ENCODE peak calls at places on chromosome 21, in five cellular contexts. One of them, this sample, is unnamed.
A peak's percentile ranks its signal among the peaks of the same experiment; 100 is the strongest.

GRCh38 chr21:45064091-45064490 is 10.3 kb upstream of the ADARB1 start:
- DNase-seq in IMR-90: no peak
- DNase-seq in H1: no peak
- DNase-seq in trophoblast cell: no peak
- DNase-seq in mesenchymal stem cell: no peak
- DNase-seq in this sample: no peak

GRCh38 chr21:31294691-31295090 is 49.4 kb downstream of the TIAM1 start:
- DNase-seq in IMR-90: no peak
- DNase-seq in H1: no peak
- DNase-seq in trophoblast cell: no peak
- DNase-seq in mesenchymal stem cell: no peak
- DNase-seq in this sample: no peak

GRCh38 chr21:22827422-22827821 is 1829.2 kb downstream of the NCAM2 start:
- DNase-seq in IMR-90: no peak
- DNase-seq in H1: no peak
- DNase-seq in trophoblast cell: no peak
- DNase-seq in mesenchymal stem cell: no peak
- DNase-seq in this sample: no peak

GRCh38 chr21:28972398-28972797 is 20.3 kb downstream of the LTN1 start:
- DNase-seq in IMR-90: no peak
- DNase-seq in H1: no peak
- DNase-seq in trophoblast cell: no peak
- DNase-seq in mesenchymal stem cell: no peak
- DNase-seq in this sample: no peak

GRCh38 chr21:36134820-36135390 is at the start of gene CBR3:
- DNase-seq in IMR-90: peak; percentile 41
- DNase-seq in H1: no peak
- DNase-seq in trophoblast cell: no peak
- DNase-seq in mesenchymal stem cell: peak; percentile 61
- DNase-seq in this sample: no peak

GRCh38 chr21:41377715-41378114 is 15.9 kb downstream of the MX2 start:
- DNase-seq in IMR-90: no peak
- DNase-seq in H1: no peak
- DNase-seq in trophoblast cell: no peak
- DNase-seq in mesenchymal stem cell: no peak
- DNase-seq in this sample: no peak

GRCh38 chr21:10273196-10273595 is 248.2 kb upstream of the TPTE start:
- DNase-seq in IMR-90: no peak
- DNase-seq in H1: no peak
- DNase-seq in trophoblast cell: no peak
- DNase-seq in mesenchymal stem cell: no peak
- DNase-seq in this sample: no peak

GRCh38 chr21:45590726-45591618 is 48.7 kb upstream of the SLC19A1 start:
- DNase-seq in IMR-90: no peak
- DNase-seq in H1: no peak
- DNase-seq in trophoblast cell: peak; percentile 37
- DNase-seq in mesenchymal stem cell: peak; percentile 12
- DNase-seq in this sample: no peak

GRCh38 chr21:34536820-34537219 is 24.8 kb upstream of the KCNE1 start:
- DNase-seq in IMR-90: peak; percentile 59
- DNase-seq in H1: no peak
- DNase-seq in trophoblast cell: peak; percentile 86
- DNase-seq in mesenchymal stem cell: peak; percentile 77
- DNase-seq in this sample: no peak

GRCh38 chr21:44750675-44751025 is 39.3 kb upstream of the TSPEAR start:
- DNase-seq in IMR-90: no peak
- DNase-seq in H1: no peak
- DNase-seq in trophoblast cell: no peak
- DNase-seq in mesenchymal stem cell: no peak
- DNase-seq in this sample: no peak

GRCh38 chr21:45392206-45392971 is 12.6 kb upstream of the COL18A1 start:
- DNase-seq in IMR-90: no peak
- DNase-seq in H1: no peak
- DNase-seq in trophoblast cell: no peak
- DNase-seq in mesenchymal stem cell: no peak
- DNase-seq in this sample: no peak

GRCh38 chr21:31098576-31099005 is 60.3 kb upstream of the KRTAP19-8 start:
- DNase-seq in IMR-90: peak; percentile 48
- DNase-seq in H1: peak; percentile 91
- DNase-seq in trophoblast cell: peak; percentile 88
- DNase-seq in mesenchymal stem cell: peak; percentile 65
- DNase-seq in this sample: peak; percentile 51

GRCh38 chr21:16976132-16976666 is 536.6 kb upstream of the CXADR start:
- DNase-seq in IMR-90: no peak
- DNase-seq in H1: no peak
- DNase-seq in trophoblast cell: no peak
- DNase-seq in mesenchymal stem cell: peak; percentile 16
- DNase-seq in this sample: no peak

GRCh38 chr21:10425856-10426255 is 95.5 kb upstream of the TPTE start:
- DNase-seq in IMR-90: no peak
- DNase-seq in H1: no peak
- DNase-seq in trophoblast cell: no peak
- DNase-seq in mesenchymal stem cell: no peak
- DNase-seq in this sample: no peak

GRCh38 chr21:46066843-46067331 is 31.0 kb upstream of the COL6A2 start:
- DNase-seq in IMR-90: peak; percentile 56
- DNase-seq in H1: no peak
- DNase-seq in trophoblast cell: peak; percentile 60
- DNase-seq in mesenchymal stem cell: no peak
- DNase-seq in this sample: no peak

GRCh38 chr21:44370771-44371410 is 17.5 kb downstream of the TRPM2 start:
- DNase-seq in IMR-90: no peak
- DNase-seq in H1: no peak
- DNase-seq in trophoblast cell: no peak
- DNase-seq in mesenchymal stem cell: no peak
- DNase-seq in this sample: no peak

GRCh38 chr21:36247316-36247715 is 72.7 kb upstream of the MORC3 start:
- DNase-seq in IMR-90: peak; percentile 78
- DNase-seq in H1: no peak
- DNase-seq in trophoblast cell: no peak
- DNase-seq in mesenchymal stem cell: peak; percentile 26
- DNase-seq in this sample: no peak

GRCh38 chr21:29342394-29342957 is 43.8 kb downstream of the BACH1 start:
- DNase-seq in IMR-90: peak; percentile 99
- DNase-seq in H1: no peak
- DNase-seq in trophoblast cell: peak; percentile 45
- DNase-seq in mesenchymal stem cell: peak; percentile 84
- DNase-seq in this sample: no peak

GRCh38 chr21:36185498-36185897 is 28.9 kb downstream of the DOP1B start:
- DNase-seq in IMR-90: no peak
- DNase-seq in H1: no peak
- DNase-seq in trophoblast cell: no peak
- DNase-seq in mesenchymal stem cell: no peak
- DNase-seq in this sample: no peak

GRCh38 chr21:45552696-45553391 is 10.6 kb upstream of the SLC19A1 start:
- DNase-seq in IMR-90: no peak
- DNase-seq in H1: no peak
- DNase-seq in trophoblast cell: no peak
- DNase-seq in mesenchymal stem cell: no peak
- DNase-seq in this sample: no peak

GRCh38 chr21:35586305-35586704 is 474.0 kb downstream of the SETD4 start:
- DNase-seq in IMR-90: no peak
- DNase-seq in H1: no peak
- DNase-seq in trophoblast cell: no peak
- DNase-seq in mesenchymal stem cell: no peak
- DNase-seq in this sample: no peak

GRCh38 chr21:38798481-38798882 is 7.2 kb upstream of the ETS2 start:
- DNase-seq in IMR-90: no peak
- DNase-seq in H1: no peak
- DNase-seq in trophoblast cell: peak; percentile 96
- DNase-seq in mesenchymal stem cell: peak; percentile 44
- DNase-seq in this sample: no peak

GRCh38 chr21:35838350-35838749 is 222.0 kb downstream of the SETD4 start:
- DNase-seq in IMR-90: no peak
- DNase-seq in H1: no peak
- DNase-seq in trophoblast cell: no peak
- DNase-seq in mesenchymal stem cell: no peak
- DNase-seq in this sample: no peak

GRCh38 chr21:45029968-45030636 is 44.3 kb upstream of the ADARB1 start:
- DNase-seq in IMR-90: no peak
- DNase-seq in H1: peak; percentile 71
- DNase-seq in trophoblast cell: no peak
- DNase-seq in mesenchymal stem cell: no peak
- DNase-seq in this sample: peak; percentile 74

GRCh38 chr21:40967771-40968170 is 120.8 kb upstream of the DSCAM start:
- DNase-seq in IMR-90: no peak
- DNase-seq in H1: no peak
- DNase-seq in trophoblast cell: no peak
- DNase-seq in mesenchymal stem cell: no peak
- DNase-seq in this sample: no peak

GRCh38 chr21:34938079-34938764 is 110.9 kb downstream of the RUNX1 start:
- DNase-seq in IMR-90: peak; percentile 45
- DNase-seq in H1: no peak
- DNase-seq in trophoblast cell: peak; percentile 60
- DNase-seq in mesenchymal stem cell: peak; percentile 26
- DNase-seq in this sample: no peak

GRCh38 chr21:30268608-30269197 is 14.0 kb downstream of the KRTAP24-1 start:
- DNase-seq in IMR-90: no peak
- DNase-seq in H1: peak; percentile 48
- DNase-seq in trophoblast cell: peak; percentile 54
- DNase-seq in mesenchymal stem cell: no peak
- DNase-seq in this sample: no peak

DNA sequence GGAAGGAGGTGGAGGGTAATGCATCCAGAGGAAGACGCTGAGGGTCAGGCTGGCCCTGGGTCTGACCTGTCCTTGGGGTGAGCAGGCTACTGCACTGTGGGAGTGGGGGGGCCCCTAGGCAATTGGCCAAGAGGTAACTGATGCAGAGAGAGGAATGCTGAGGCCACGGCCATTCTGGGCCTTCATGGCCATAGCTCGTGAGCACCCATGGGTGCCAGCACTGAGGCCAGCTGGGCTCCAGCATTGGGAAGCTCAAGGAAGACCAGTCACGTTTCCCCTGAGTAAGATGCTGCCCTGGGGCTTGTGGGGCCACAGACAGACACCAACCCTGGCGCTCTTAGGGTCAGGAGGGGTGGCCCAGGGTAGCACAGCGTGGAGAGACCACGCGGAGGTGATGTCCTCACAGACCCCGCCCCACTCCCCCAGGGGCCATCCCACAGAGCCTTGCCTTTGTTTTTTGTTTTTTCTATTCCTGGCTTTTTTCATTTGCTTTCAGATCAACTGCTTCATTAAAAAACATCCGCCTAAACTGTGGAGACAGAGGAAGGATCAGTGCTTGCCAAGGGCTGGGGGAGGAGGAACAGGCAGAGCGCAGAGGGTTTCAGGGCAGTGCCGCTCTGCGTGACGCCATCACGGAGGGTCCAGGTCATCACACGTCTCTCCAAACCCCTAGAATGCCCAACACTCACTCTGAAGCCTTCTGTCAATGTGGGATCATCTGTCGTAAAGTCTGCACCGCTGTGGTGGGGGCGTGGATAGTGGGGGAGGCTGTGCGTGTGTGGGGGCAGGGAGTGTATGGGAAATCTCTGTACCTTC is 61.1 kb downstream of the SIK1 start:
- DNase-seq in IMR-90: no peak
- DNase-seq in H1: no peak
- DNase-seq in trophoblast cell: no peak
- DNase-seq in mesenchymal stem cell: no peak
- DNase-seq in this sample: no peak
- H3K4me3 ChIP-seq in IMR-90: no peak overlapping the region
- H3K4me3 ChIP-seq in H1: no peak overlapping the region
- H3K4me3 ChIP-seq in trophoblast cell: no peak overlapping the region
- H3K4me3 ChIP-seq in mesenchymal stem cell: no peak overlapping the region
- H3K4me3 ChIP-seq in this sample: no peak overlapping the region

GRCh38 chr21:42892582-42892930 is 553 bp upstream of the NDUFV3 start:
- DNase-seq in IMR-90: no peak
- DNase-seq in H1: no peak
- DNase-seq in trophoblast cell: no peak
- DNase-seq in mesenchymal stem cell: no peak
- DNase-seq in this sample: peak; percentile 5
- H2BK5ac ChIP-seq in IMR-90: peak overlapping the region; percentile 79
- H2BK5ac ChIP-seq in H1: peak overlapping the region; percentile 94
- H2BK5ac ChIP-seq in trophoblast cell: peak overlapping the region; percentile 13
- H2BK5ac ChIP-seq in mesenchymal stem cell: peak overlapping the region; percentile 66
- H2BK5ac ChIP-seq in this sample: no peak overlapping the region

GRCh38 chr21:15732996-15733329 is 3.2 kb downstream of the USP25 start:
- DNase-seq in IMR-90: no peak
- DNase-seq in H1: no peak
- DNase-seq in trophoblast cell: no peak
- DNase-seq in mesenchymal stem cell: no peak
- DNase-seq in this sample: no peak
- H3K4me3 ChIP-seq in IMR-90: no peak overlapping the region
- H3K4me3 ChIP-seq in H1: peak overlapping the region; percentile 94
- H3K4me3 ChIP-seq in trophoblast cell: no peak overlapping the region
- H3K4me3 ChIP-seq in mesenchymal stem cell: no peak overlapping the region
- H3K4me3 ChIP-seq in this sample: no peak overlapping the region

DNA sequence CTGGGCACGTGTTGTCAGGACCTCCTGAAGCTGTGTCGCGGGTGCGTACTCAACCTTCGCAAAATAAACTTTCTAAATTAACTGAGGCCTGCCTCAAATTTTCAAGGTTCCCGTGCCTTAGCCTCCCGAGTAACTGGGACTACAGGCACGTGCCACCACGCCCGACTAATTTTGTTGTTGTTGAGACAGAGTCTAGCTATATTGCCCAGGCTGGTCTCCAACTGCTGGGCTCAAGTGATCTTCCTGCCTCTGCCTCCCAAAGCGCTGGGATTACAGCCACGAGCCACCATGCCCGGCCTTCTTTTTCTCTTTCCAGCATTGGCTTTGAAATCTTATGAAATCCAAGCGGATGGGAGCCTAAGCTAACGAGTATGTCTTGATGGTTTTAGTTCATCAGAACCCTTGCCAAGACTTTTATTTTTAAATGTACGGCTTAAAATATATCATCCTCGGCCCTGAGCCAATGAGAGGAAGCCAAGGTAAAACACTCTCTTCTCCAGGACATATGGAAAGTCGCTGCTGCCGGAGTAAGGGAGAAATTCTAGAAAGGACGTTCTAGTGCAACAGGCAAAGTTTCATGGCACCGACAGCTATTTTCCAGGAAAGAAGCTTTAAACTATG is 12.6 kb upstream of the ERVH48-1 start:
- DNase-seq in IMR-90: no peak
- DNase-seq in H1: no peak
- DNase-seq in trophoblast cell: no peak
- DNase-seq in mesenchymal stem cell: no peak
- DNase-seq in this sample: no peak
- H2BK5ac ChIP-seq in IMR-90: no peak overlapping the region
- H2BK5ac ChIP-seq in H1: peak overlapping the region; percentile 98
- H2BK5ac ChIP-seq in trophoblast cell: peak overlapping the region; percentile 82
- H2BK5ac ChIP-seq in mesenchymal stem cell: no peak overlapping the region
- H2BK5ac ChIP-seq in this sample: no peak overlapping the region

This sample was measured in neuronal stem cell.